ENCODE peak calls at places on chromosomes 2 and 18, in eight cellular contexts. One of them, this sample, is unnamed.

GRCh38 chr2:238114331-238114841 is 14.2 kb downstream of the ESPNL start:
- DNase-seq in uterus: no peak
- DNase-seq in CD8-positive, alpha-beta T cell: no peak
- DNase-seq in HFF-Myc: no peak
- DNase-seq in A673: no peak
- DNase-seq in cardiac muscle cell: no peak
- DNase-seq in AG10803: no peak
- DNase-seq in heart right ventricle: peak; percentile 3
- DNase-seq in this sample: no peak

GRCh38 chr2:85727798-85728197 is 26.0 kb upstream of the ATOH8 start:
- DNase-seq in uterus: no peak
- DNase-seq in CD8-positive, alpha-beta T cell: no peak
- DNase-seq in HFF-Myc: no peak
- DNase-seq in A673: no peak
- DNase-seq in cardiac muscle cell: no peak
- DNase-seq in AG10803: no peak
- DNase-seq in heart right ventricle: peak; percentile 42
- DNase-seq in this sample: no peak

GRCh38 chr2:37454851-37455762 is 110.7 kb downstream of the QPCT start:
- DNase-seq in uterus: peak; percentile 76
- DNase-seq in CD8-positive, alpha-beta T cell: no peak
- DNase-seq in HFF-Myc: no peak
- DNase-seq in A673: peak; percentile 15
- DNase-seq in cardiac muscle cell: no peak
- DNase-seq in AG10803: peak; percentile 74
- DNase-seq in heart right ventricle: no peak
- DNase-seq in this sample: no peak

GRCh38 chr2:159773426-159773825 is 24.6 kb downstream of the CD302 start:
- DNase-seq in uterus: no peak
- DNase-seq in CD8-positive, alpha-beta T cell: no peak
- DNase-seq in HFF-Myc: no peak
- DNase-seq in A673: no peak
- DNase-seq in cardiac muscle cell: no peak
- DNase-seq in AG10803: no peak
- DNase-seq in heart right ventricle: no peak
- DNase-seq in this sample: no peak

GRCh38 chr2:26318950-26319349 is 27.0 kb upstream of the SELENOI start:
- DNase-seq in uterus: no peak
- DNase-seq in CD8-positive, alpha-beta T cell: no peak
- DNase-seq in HFF-Myc: no peak
- DNase-seq in A673: peak; percentile 24
- DNase-seq in cardiac muscle cell: no peak
- DNase-seq in AG10803: no peak
- DNase-seq in heart right ventricle: no peak
- DNase-seq in this sample: no peak

GRCh38 chr18:79274823-79275222 is 120.9 kb upstream of the NFATC1 start:
- DNase-seq in uterus: no peak
- DNase-seq in CD8-positive, alpha-beta T cell: no peak
- DNase-seq in HFF-Myc: no peak
- DNase-seq in A673: no peak
- DNase-seq in cardiac muscle cell: no peak
- DNase-seq in AG10803: no peak
- DNase-seq in heart right ventricle: no peak
- DNase-seq in this sample: no peak

GRCh38 chr2:82853299-82853698 is 1605.8 kb downstream of the SUCLG1 start:
- DNase-seq in uterus: no peak
- DNase-seq in CD8-positive, alpha-beta T cell: no peak
- DNase-seq in HFF-Myc: no peak
- DNase-seq in A673: no peak
- DNase-seq in cardiac muscle cell: no peak
- DNase-seq in AG10803: no peak
- DNase-seq in heart right ventricle: no peak
- DNase-seq in this sample: no peak

GRCh38 chr18:28468903-28469302 is 292.0 kb upstream of the CDH2 start:
- DNase-seq in uterus: no peak
- DNase-seq in CD8-positive, alpha-beta T cell: no peak
- DNase-seq in HFF-Myc: no peak
- DNase-seq in A673: no peak
- DNase-seq in cardiac muscle cell: peak; percentile 1
- DNase-seq in AG10803: no peak
- DNase-seq in heart right ventricle: no peak
- DNase-seq in this sample: no peak

GRCh38 chr2:64331430-64331700 is 122.6 kb upstream of the LGALSL start:
- DNase-seq in uterus: no peak
- DNase-seq in CD8-positive, alpha-beta T cell: no peak
- DNase-seq in HFF-Myc: no peak
- DNase-seq in A673: no peak
- DNase-seq in cardiac muscle cell: peak; percentile 69
- DNase-seq in AG10803: no peak
- DNase-seq in heart right ventricle: no peak
- DNase-seq in this sample: no peak

GRCh38 chr18:32389191-32389590 is 81.5 kb downstream of the GAREM1 start:
- DNase-seq in uterus: no peak
- DNase-seq in CD8-positive, alpha-beta T cell: no peak
- DNase-seq in HFF-Myc: no peak
- DNase-seq in A673: no peak
- DNase-seq in cardiac muscle cell: no peak
- DNase-seq in AG10803: no peak
- DNase-seq in heart right ventricle: no peak
- DNase-seq in this sample: no peak

GRCh38 chr2:29115797-29116781 is 874 bp downstream of the CLIP4 start:
- DNase-seq in uterus: peak; percentile 76
- DNase-seq in CD8-positive, alpha-beta T cell: peak; percentile 57
- DNase-seq in HFF-Myc: peak; percentile 29
- DNase-seq in A673: peak; percentile 73
- DNase-seq in cardiac muscle cell: peak; percentile 40
- DNase-seq in AG10803: peak; percentile 91
- DNase-seq in heart right ventricle: peak; percentile 54
- DNase-seq in this sample: peak; percentile 59

GRCh38 chr2:224518806-224519580 is 66.2 kb downstream of the CUL3 start:
- DNase-seq in uterus: no peak
- DNase-seq in CD8-positive, alpha-beta T cell: no peak
- DNase-seq in HFF-Myc: no peak
- DNase-seq in A673: no peak
- DNase-seq in cardiac muscle cell: no peak
- DNase-seq in AG10803: peak; percentile 84
- DNase-seq in heart right ventricle: no peak
- DNase-seq in this sample: peak; percentile 64

GRCh38 chr2:3399829-3400228 is 20.3 kb downstream of the TRAPPC12 start:
- DNase-seq in uterus: no peak
- DNase-seq in CD8-positive, alpha-beta T cell: no peak
- DNase-seq in HFF-Myc: no peak
- DNase-seq in A673: no peak
- DNase-seq in cardiac muscle cell: no peak
- DNase-seq in AG10803: peak; percentile 12
- DNase-seq in heart right ventricle: peak; percentile 77
- DNase-seq in this sample: no peak
- H3K4me3 ChIP-seq in uterus: no peak overlapping the region
- H3K4me3 ChIP-seq in CD8-positive, alpha-beta T cell: no peak overlapping the region
- H3K4me3 ChIP-seq in HFF-Myc: no peak overlapping the region
- H3K4me3 ChIP-seq in A673: no peak overlapping the region
- H3K4me3 ChIP-seq in cardiac muscle cell: no peak overlapping the region
- H3K4me3 ChIP-seq in AG10803: no peak overlapping the region
- H3K4me3 ChIP-seq in heart right ventricle: no peak overlapping the region
- H3K4me3 ChIP-seq in this sample: no peak overlapping the region

DNA sequence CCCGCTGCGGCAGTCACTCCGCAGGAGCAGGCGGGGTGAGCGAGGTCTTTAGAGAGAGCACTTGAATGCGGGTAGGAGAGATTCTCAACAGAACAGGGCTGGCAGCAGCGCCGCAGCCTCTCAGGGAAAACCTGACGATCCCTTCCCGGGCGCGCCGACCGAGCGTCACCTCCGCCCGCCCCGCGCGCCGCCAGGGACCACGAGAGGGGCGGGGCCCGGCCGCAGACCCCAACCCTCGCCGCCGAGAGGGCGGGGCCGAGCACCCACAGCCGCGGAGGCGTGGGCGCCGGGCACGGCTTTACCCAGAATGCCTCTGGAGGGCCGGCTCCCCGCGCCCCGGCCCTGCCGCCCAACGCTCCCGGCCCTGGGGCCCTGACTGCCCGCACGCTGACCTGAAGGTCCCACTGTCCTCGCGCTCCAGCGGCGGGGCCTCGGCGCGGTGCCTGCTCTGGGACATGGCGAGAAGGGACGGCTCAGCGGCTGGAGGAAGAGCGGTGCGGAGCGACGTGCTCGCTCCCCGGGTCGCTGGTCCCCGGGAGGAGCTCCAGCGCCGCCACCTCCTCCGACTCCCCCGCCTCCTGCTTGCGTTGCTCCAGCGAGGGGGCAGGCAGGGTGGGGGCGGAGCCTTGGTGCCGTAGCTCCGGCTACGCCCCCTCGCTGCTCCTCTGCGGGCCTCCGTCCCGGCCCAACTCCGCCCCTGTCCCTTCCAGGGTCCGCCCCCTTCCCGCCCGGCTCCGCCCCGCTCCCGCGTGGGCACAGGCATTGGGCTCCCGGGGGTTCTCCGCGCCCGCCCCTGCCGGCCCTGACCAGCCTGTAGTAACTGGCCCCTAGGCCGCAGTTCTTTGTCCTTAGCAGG is at the start of the genes PJVK and PRKRA:
- DNase-seq in uterus: peak; percentile 98
- DNase-seq in CD8-positive, alpha-beta T cell: peak; percentile 94
- DNase-seq in HFF-Myc: peak; percentile 85
- DNase-seq in A673: peak; percentile 97
- DNase-seq in cardiac muscle cell: peak; percentile 98
- DNase-seq in AG10803: peak; percentile 97
- DNase-seq in heart right ventricle: peak; percentile 99
- DNase-seq in this sample: peak; percentile 78
- TF ChIP-seq CTCF in uterus: peak; percentile 5
- TF ChIP-seq CTCF in CD8-positive, alpha-beta T cell: no peak
- TF ChIP-seq CTCF in HFF-Myc: no peak
- TF ChIP-seq CTCF in A673: no peak
- TF ChIP-seq CTCF in cardiac muscle cell: no peak
- TF ChIP-seq CTCF in AG10803: no peak
- TF ChIP-seq CTCF in heart right ventricle: no peak
- TF ChIP-seq CTCF in this sample: no peak

GRCh38 chr2:137659616-137660015 is 304.7 kb upstream of the HNMT start:
- DNase-seq in uterus: no peak
- DNase-seq in CD8-positive, alpha-beta T cell: no peak
- DNase-seq in HFF-Myc: no peak
- DNase-seq in A673: peak; percentile 2
- DNase-seq in cardiac muscle cell: no peak
- DNase-seq in AG10803: peak; percentile 21
- DNase-seq in heart right ventricle: no peak
- DNase-seq in this sample: no peak

GRCh38 chr2:137654046-137654445 is 310.2 kb upstream of the HNMT start:
- DNase-seq in uterus: no peak
- DNase-seq in CD8-positive, alpha-beta T cell: no peak
- DNase-seq in HFF-Myc: no peak
- DNase-seq in A673: no peak
- DNase-seq in cardiac muscle cell: no peak
- DNase-seq in AG10803: no peak
- DNase-seq in heart right ventricle: no peak
- DNase-seq in this sample: no peak

GRCh38 chr2:137658433-137658832 is 305.8 kb upstream of the HNMT start:
- DNase-seq in uterus: no peak
- DNase-seq in CD8-positive, alpha-beta T cell: no peak
- DNase-seq in HFF-Myc: no peak
- DNase-seq in A673: no peak
- DNase-seq in cardiac muscle cell: no peak
- DNase-seq in AG10803: no peak
- DNase-seq in heart right ventricle: no peak
- DNase-seq in this sample: no peak

DNA sequence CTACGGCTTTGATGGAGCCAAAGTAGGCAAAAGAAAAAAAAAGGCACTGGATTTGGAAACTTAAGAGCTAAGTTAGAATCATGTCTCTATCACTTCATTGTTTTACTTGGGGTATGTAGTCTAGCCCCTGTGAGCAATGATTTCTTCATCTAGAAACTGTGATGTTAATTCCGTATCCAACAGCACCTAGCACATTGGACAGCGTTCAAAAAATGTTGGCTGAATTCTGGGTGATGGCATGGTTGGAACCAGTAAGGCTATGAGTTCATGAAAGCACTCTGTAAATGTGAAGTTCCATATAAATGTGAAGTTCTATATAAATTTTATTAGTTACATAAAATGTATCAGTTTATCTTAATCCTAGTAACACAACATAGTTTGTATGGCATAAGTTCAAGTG is 308.5 kb upstream of the HNMT start:
- DNase-seq in uterus: no peak
- DNase-seq in CD8-positive, alpha-beta T cell: no peak
- DNase-seq in HFF-Myc: no peak
- DNase-seq in A673: no peak
- DNase-seq in cardiac muscle cell: no peak
- DNase-seq in AG10803: no peak
- DNase-seq in heart right ventricle: no peak
- DNase-seq in this sample: no peak
- H3K4me3 ChIP-seq in uterus: no peak overlapping the region
- H3K4me3 ChIP-seq in CD8-positive, alpha-beta T cell: no peak overlapping the region
- H3K4me3 ChIP-seq in HFF-Myc: no peak overlapping the region
- H3K4me3 ChIP-seq in A673: no peak overlapping the region
- H3K4me3 ChIP-seq in cardiac muscle cell: no peak overlapping the region
- H3K4me3 ChIP-seq in AG10803: no peak overlapping the region
- H3K4me3 ChIP-seq in heart right ventricle: no peak overlapping the region
- H3K4me3 ChIP-seq in this sample: no peak overlapping the region

GRCh38 chr2:205568620-205569019 is 113.7 kb upstream of the NRP2 start:
- DNase-seq in uterus: no peak
- DNase-seq in CD8-positive, alpha-beta T cell: no peak
- DNase-seq in HFF-Myc: no peak
- DNase-seq in A673: no peak
- DNase-seq in cardiac muscle cell: no peak
- DNase-seq in AG10803: no peak
- DNase-seq in heart right ventricle: no peak
- DNase-seq in this sample: no peak

GRCh38 chr2:205557873-205558272 is 124.4 kb upstream of the NRP2 start:
- DNase-seq in uterus: no peak
- DNase-seq in CD8-positive, alpha-beta T cell: no peak
- DNase-seq in HFF-Myc: no peak
- DNase-seq in A673: no peak
- DNase-seq in cardiac muscle cell: no peak
- DNase-seq in AG10803: no peak
- DNase-seq in heart right ventricle: no peak
- DNase-seq in this sample: no peak

GRCh38 chr2:205564761-205565160 is 117.5 kb upstream of the NRP2 start:
- DNase-seq in uterus: no peak
- DNase-seq in CD8-positive, alpha-beta T cell: no peak
- DNase-seq in HFF-Myc: no peak
- DNase-seq in A673: no peak
- DNase-seq in cardiac muscle cell: peak; percentile 92
- DNase-seq in AG10803: no peak
- DNase-seq in heart right ventricle: no peak
- DNase-seq in this sample: no peak

GRCh38 chr2:205566556-205567061 is 115.7 kb upstream of the NRP2 start:
- DNase-seq in uterus: no peak
- DNase-seq in CD8-positive, alpha-beta T cell: no peak
- DNase-seq in HFF-Myc: no peak
- DNase-seq in A673: no peak
- DNase-seq in cardiac muscle cell: no peak
- DNase-seq in AG10803: no peak
- DNase-seq in heart right ventricle: no peak
- DNase-seq in this sample: no peak

DNA sequence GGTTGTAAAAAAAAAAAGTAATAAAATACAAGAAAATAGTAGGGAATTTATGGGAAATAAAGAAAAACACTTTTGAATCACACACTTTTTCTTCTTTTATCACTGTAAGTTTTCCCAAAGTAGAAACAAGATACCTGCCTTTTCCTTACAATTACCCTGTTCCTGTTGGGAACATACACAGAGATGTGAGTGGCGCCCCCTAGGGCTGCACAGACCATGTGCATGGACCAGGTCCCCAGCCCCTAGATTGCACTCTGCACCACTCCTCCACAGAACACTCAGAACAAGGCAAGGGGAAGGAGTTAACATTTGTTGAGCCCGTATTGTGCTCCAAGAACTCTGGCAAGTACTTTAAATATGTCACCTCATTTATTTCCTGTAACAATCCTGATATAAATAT is 118.7 kb upstream of the NRP2 start:
- DNase-seq in uterus: no peak
- DNase-seq in CD8-positive, alpha-beta T cell: no peak
- DNase-seq in HFF-Myc: no peak
- DNase-seq in A673: peak; percentile 44
- DNase-seq in cardiac muscle cell: peak; percentile 23
- DNase-seq in AG10803: no peak
- DNase-seq in heart right ventricle: peak; percentile 27
- DNase-seq in this sample: no peak
- TF ChIP-seq CTCF in uterus: no peak
- TF ChIP-seq CTCF in CD8-positive, alpha-beta T cell: no peak
- TF ChIP-seq CTCF in HFF-Myc: peak; percentile 45
- TF ChIP-seq CTCF in A673: peak; percentile 79
- TF ChIP-seq CTCF in cardiac muscle cell: peak; percentile 39
- TF ChIP-seq CTCF in AG10803: no peak
- TF ChIP-seq CTCF in heart right ventricle: no peak
- TF ChIP-seq CTCF in this sample: no peak